ENCODE peak calls at places on chromosomes 1 and 21, in seven cellular contexts. S, O, U, B, E, W and A are unnamed samples.

GRCh38 chr1:3058263-3059030 is 10.6 kb upstream of the PRDM16 start:
- DNase-seq in W (no peak), S (no peak), U (no peak), O (no peak), E (no peak), B (peak), A (no peak)

GRCh38 chr1:23393706-23394105 is 24.1 kb upstream of the ZNF436 start:
- DNase-seq in O (no peak), S (no peak), W (no peak), U (no peak), B (no peak), E (no peak), A (no peak)

GRCh38 chr1:12597792-12598191 is 20.2 kb downstream of the DHRS3 start:
- DNase-seq in O (no peak), U (no peak), B (peak), E (no peak), W (no peak), S (no peak), A (no peak)

GRCh38 chr1:235858784-235859183 is 7.9 kb downstream of the LYST start:
- DNase-seq in E (no peak), S (no peak), W (no peak), U (no peak), B (no peak), O (no peak), A (no peak)

GRCh38 chr1:100928128-100928527 is 32.2 kb downstream of the SLC30A7 start:
- DNase-seq in O (no peak), S (no peak), B (no peak), W (no peak), U (no peak), E (no peak), A (no peak)

GRCh38 chr1:101250656-101251272 is 13.9 kb downstream of the S1PR1 start:
- DNase-seq in O (no peak), B (no peak), S (no peak), E (no peak), U (no peak), W (no peak), A (no peak)

GRCh38 chr1:27402349-27402754 is 9.9 kb downstream of the GPR3 start:
- DNase-seq in W (no peak), E (no peak), B (peak), U (no peak), S (peak), O (no peak), A (no peak)

GRCh38 chr1:206694551-206695124 is 9.9 kb downstream of the MAPKAPK2 start:
- DNase-seq in U (no peak), E (no peak), W (no peak), B (no peak), O (no peak), S (no peak), A (no peak)

GRCh38 chr1:32345289-32345827 is 9.3 kb upstream of the MARCKSL1 start:
- DNase-seq in U (no peak), E (no peak), S (no peak), W (no peak), B (peak), O (no peak), A (no peak)

GRCh38 chr1:217660353-217661062 is 29.4 kb downstream of the SPATA17 start:
- DNase-seq in W (peak), O (no peak), S (no peak), B (no peak), E (no peak), U (no peak), A (no peak)

GRCh38 chr21:32844653-32845443 is 73.3 kb upstream of the PAXBP1 start:
- DNase-seq in E (no peak), U (no peak), O (peak), B (no peak), S (peak), W (no peak), A (no peak)

GRCh38 chr1:78492376-78492950 is 1.7 kb downstream of the PTGFR start:
- DNase-seq in B (no peak), W (no peak), E (no peak), U (no peak), O (no peak), S (no peak), A (no peak)

GRCh38 chr1:100866041-100866900 is 28.4 kb downstream of the EXTL2 start:
- DNase-seq in U (no peak), E (no peak), B (no peak), W (no peak), S (no peak), O (no peak), A (peak)

GRCh38 chr1:97581614-97582051 is 339.2 kb downstream of the DPYD start:
- DNase-seq in O (no peak), B (no peak), E (no peak), S (no peak), U (no peak), W (peak), A (no peak)

GRCh38 chr21:46128106-46128982 is 27.0 kb downstream of the FTCD start:
- DNase-seq in W (no peak), S (no peak), E (no peak), O (no peak), U (no peak), B (no peak), A (no peak)

GRCh38 chr1:243917177-243917862 is 67.3 kb upstream of the AKT3 start:
- DNase-seq in U (no peak), E (peak), S (no peak), O (no peak), B (no peak), W (no peak), A (no peak)

GRCh38 chr1:114203722-114204121 is 50.1 kb upstream of the SYT6 start:
- DNase-seq in U (no peak), E (no peak), W (no peak), S (no peak), B (no peak), O (no peak), A (no peak)

GRCh38 chr1:68293122-68293521 is 60.8 kb upstream of the WLS start:
- DNase-seq in W (no peak), U (no peak), S (no peak), B (no peak), O (no peak), E (no peak), A (no peak)

GRCh38 chr1:43205671-43206070 is 33.5 kb downstream of the CFAP57 start:
- DNase-seq in S (no peak), W (no peak), O (no peak), B (no peak), E (no peak), U (no peak), A (no peak)

DNA sequence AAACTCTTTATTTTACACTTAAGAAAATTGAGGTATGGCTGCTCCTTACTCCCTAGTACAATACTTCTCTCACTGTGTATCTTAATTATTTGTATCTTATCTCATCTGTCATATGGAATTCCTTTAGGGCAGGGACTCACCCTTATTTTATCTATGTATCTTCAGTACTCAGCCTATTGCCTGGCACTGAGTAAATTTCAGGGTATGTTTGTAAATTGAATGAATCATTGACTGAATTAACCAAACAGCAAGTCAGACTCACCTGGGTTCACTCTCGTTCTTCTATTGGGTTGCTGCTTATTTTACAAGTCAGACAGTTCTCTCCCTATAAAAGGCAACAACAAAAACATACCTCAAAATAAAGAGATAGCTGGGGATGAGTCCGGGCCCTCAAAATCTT is 63.8 kb downstream of the LAMC1 start:
- DNase-seq in W (no peak), E (no peak), U (no peak), S (no peak), O (no peak), B (no peak), A (no peak)
- TF ChIP-seq POLR2AphosphoS5 in W (no peak), E (no peak), U (no peak), S (no peak), O (no peak), B (no peak), A (no peak)

DNA sequence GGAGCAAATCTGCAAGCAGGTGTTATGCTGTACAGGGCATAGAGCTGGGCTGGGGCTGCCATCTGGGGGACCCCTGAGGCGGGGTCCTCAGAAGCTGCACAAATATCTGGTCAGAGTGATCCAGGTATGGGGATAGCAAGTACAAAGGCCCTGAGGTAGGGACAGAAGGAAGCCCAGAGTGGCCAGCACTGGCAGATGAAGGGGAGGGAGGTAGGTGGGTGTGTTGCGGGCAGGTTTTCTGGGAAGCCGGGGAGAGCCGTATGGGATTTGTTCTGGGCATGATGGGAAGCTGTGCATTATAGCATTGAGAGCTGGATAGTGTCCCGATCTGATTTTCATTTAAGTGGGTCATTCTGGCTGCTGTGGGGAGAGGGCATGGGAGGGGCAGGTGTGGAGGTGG is 102.7 kb downstream of the ARHGEF10L start:
- DNase-seq in W (no peak), E (no peak), O (no peak), S (no peak), B (no peak), U (no peak), A (no peak)
- TF ChIP-seq POLR2AphosphoS5 in W (no peak), E (no peak), O (no peak), S (no peak), B (no peak), U (no peak), A (no peak)

GRCh38 chr1:24954631-24955030 is 24.6 kb upstream of the RUNX3 start:
- DNase-seq in O (no peak), E (no peak), U (no peak), W (no peak), S (no peak), B (no peak), A (no peak)
- TF ChIP-seq POLR2AphosphoS5 in O (no peak), E (peak), U (peak), W (no peak), S (no peak), B (no peak), A (no peak)

GRCh38 chr1:94093996-94094395 is 27.0 kb downstream of the ABCA4 start:
- DNase-seq in B (no peak), S (no peak), E (no peak), U (no peak), W (no peak), O (no peak), A (no peak)

GRCh38 chr1:94093351-94093750 is 27.6 kb downstream of the ABCA4 start:
- DNase-seq in W (no peak), U (no peak), O (no peak), E (no peak), S (no peak), B (no peak), A (no peak)

GRCh38 chr1:94095744-94096469 is 25.0 kb downstream of the ABCA4 start:
- DNase-seq in W (no peak), E (no peak), S (no peak), O (no peak), B (no peak), U (no peak), A (no peak)

GRCh38 chr1:94095112-94095637 is 25.8 kb downstream of the ABCA4 start:
- DNase-seq in E (no peak), B (peak), S (peak), W (no peak), U (no peak), O (no peak), A (no peak)

DNA sequence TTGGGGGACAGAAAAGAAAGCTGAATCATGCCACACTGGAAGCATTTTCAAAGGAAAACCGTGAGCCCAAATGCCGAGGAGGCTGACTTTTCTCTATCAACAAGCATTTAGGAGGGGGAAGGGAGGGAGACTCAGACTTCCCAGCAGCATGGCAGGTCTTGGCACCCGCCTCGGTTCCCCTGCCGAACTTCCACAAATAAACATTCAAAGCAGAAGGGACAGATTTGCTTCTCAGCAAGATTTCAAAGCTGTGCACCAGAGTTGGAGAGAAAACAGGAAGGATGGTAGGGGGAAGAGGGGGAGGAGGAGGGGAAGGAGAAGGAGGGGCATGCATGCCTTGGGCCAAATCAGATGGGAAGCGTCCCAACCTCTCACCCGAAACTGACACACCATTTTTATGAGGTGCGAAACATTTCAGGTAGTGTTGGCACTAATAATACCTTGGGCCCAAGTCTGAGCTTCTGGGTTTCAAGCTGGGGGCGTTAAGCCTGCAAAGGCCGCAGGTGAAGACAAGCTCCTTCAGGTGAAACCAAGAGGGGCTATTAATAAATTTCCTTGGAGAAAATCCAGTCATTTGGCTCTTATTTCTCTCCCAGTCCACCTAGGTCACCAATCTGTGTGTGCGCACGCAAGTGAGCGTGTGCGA is 26.4 kb downstream of the ABCA4 start:
- DNase-seq in O (no peak), U (no peak), W (no peak), B (no peak), E (no peak), S (no peak), A (no peak)
- TF ChIP-seq POLR2AphosphoS5 in O (no peak), U (no peak), W (no peak), B (no peak), E (no peak), S (peak), A (peak)

DNA sequence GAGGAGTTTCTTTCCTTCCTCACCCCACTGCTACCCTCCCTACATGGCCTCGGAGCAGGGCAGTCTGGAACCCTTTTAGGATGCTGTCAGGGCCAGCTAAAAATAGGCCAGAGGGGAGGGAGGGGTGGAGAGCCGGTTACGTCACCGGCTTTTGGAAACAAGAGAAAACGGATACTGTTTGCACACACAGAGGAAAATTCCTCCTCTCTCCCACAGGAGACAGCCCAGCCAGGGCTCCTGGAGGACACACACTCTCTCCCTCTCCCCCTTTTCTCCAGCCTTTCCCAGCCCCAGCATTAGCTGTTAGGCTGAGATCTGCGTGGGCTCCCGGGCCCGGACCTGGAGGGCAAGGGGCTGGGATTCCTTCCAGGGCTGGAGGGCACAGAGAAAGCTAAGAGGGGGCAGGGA is 20.0 kb upstream of the ALDH4A1 start:
- DNase-seq in O (no peak), E (no peak), U (no peak), W (no peak), B (peak), S (peak), A (no peak)
- TF ChIP-seq POLR2AphosphoS5 in O (no peak), E (no peak), U (no peak), W (no peak), B (peak), S (peak), A (no peak)

GRCh38 chr1:175157200-175157599 is 35.4 kb downstream of the KIAA0040 start:
- DNase-seq in U (no peak), O (no peak), E (no peak), W (no peak), B (no peak), S (no peak), A (no peak)
- TF ChIP-seq POLR2AphosphoS5 in U (no peak), O (no peak), E (no peak), W (no peak), B (no peak), S (no peak), A (no peak)

GRCh38 chr1:174230399-174230798 is 71.1 kb downstream of the RABGAP1L start:
- DNase-seq in W (no peak), B (no peak), U (no peak), E (no peak), S (no peak), O (no peak), A (no peak)

GRCh38 chr1:174232761-174233160 is 73.4 kb downstream of the RABGAP1L start:
- DNase-seq in W (no peak), O (no peak), U (no peak), S (no peak), B (no peak), E (no peak), A (no peak)
- TF ChIP-seq POLR2AphosphoS5 in W (no peak), O (no peak), U (no peak), S (no peak), B (no peak), E (no peak), A (no peak)

DNA sequence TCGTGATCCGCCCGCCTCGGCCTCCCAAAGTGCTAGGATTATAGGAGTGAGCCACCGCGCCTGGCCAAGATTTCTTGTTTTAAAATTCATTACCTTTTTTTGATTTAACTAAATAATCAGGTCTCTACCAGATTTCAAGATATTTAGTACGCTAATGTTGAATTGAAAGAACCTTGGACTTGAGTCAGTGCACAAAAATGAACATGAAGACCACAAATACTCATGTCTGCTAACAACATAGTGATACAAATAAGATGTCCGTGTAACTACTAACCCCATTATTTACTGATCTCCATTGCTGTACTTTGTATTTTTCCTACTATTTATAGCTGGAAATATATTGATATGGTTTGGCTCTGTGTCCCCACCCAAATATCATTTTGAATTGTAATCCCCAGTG is 16.4 kb downstream of the MPZL1 start:
- DNase-seq in W (no peak), U (no peak), B (no peak), S (no peak), O (no peak), E (no peak), A (no peak)
- TF ChIP-seq POLR2AphosphoS5 in W (no peak), U (no peak), B (no peak), S (no peak), O (no peak), E (no peak), A (no peak)